ENCODE peak calls at places on chromosomes 16 and 17, in four cellular contexts. C is ovary, A is HS-5, U is NCI-H1105 treated with DMSO at 0.1 percent for 48 hours. X is an unnamed sample.

GRCh38 chr17:38563362-38564253 is 42.1 kb downstream of the SRCIN1 start:
- DNase-seq in C (no peak), A (no peak), U (no peak), X (no peak)

GRCh38 chr16:65828296-65828695 is 538.2 kb upstream of the CDH5 start:
- DNase-seq in C (no peak), A (no peak), U (no peak), X (no peak)

GRCh38 chr17:48915459-48916282 is 7.5 kb downstream of the UBE2Z start:
- DNase-seq in C (no peak), A (peak), U (no peak), X (no peak)

GRCh38 chr16:49528035-49528434 is 154.4 kb downstream of the C16orf78 start:
- DNase-seq in C (no peak), A (no peak), U (no peak), X (no peak)

GRCh38 chr16:19231881-19232280 is 53.6 kb upstream of the CLEC19A start:
- DNase-seq in C (no peak), A (no peak), U (no peak), X (no peak)

GRCh38 chr17:34377078-34377823 is 14.2 kb upstream of the CCL1 start:
- DNase-seq in C (no peak), A (no peak), U (no peak), X (no peak)

GRCh38 chr17:2634361-2634960 is 41.0 kb downstream of the PAFAH1B1 start:
- DNase-seq in C (no peak), A (peak), U (no peak), X (no peak)

GRCh38 chr16:57191056-57191536 is 5.0 kb downstream of the RSPRY1 start:
- DNase-seq in C (no peak), A (no peak), U (no peak), X (no peak)

GRCh38 chr17:68396795-68397536 is 60.3 kb downstream of the WIPI1 start:
- DNase-seq in C (no peak), A (no peak), U (no peak), X (no peak)

GRCh38 chr17:59899099-59899498 is 6.2 kb downstream of the RPS6KB1 start:
- DNase-seq in C (no peak), A (no peak), U (no peak), X (no peak)

GRCh38 chr17:19464033-19465026 is 53.3 kb downstream of the RNF112 start:
- DNase-seq in C (no peak), A (no peak), U (no peak), X (peak)

GRCh38 chr17:63082273-63082861 is 116.3 kb downstream of the TANC2 start:
- DNase-seq in C (no peak), A (peak), U (no peak), X (no peak)

GRCh38 chr16:86931410-86931941 is 353.1 kb downstream of the FOXL1 start:
- DNase-seq in C (peak), A (peak), U (peak), X (no peak)

GRCh38 chr17:36928450-36929125 is 8.7 kb upstream of the LHX1 start:
- DNase-seq in C (no peak), A (no peak), U (no peak), X (no peak)

GRCh38 chr17:44967026-44967906 is 837 bp downstream of the C1QL1 start:
- DNase-seq in C (peak), A (no peak), U (no peak), X (no peak)